ENCODE peak calls at places on chromosomes 16 and 17, in four cellular contexts. O is colonic mucosa, P is neural progenitor cell, M is GM12865. Q is an unnamed sample.

GRCh38 chr17:58666858-58667267 is 25.0 kb downstream of the TEX14 start:
- DNase-seq in O (peak), P (no peak), M (no peak), Q (no peak)

GRCh38 chr16:30065943-30066881 is 652 bp downstream of the ALDOA start:
- DNase-seq in O (peak), P (peak), M (no peak), Q (no peak)

GRCh38 chr16:81833751-81834150 is 54.7 kb downstream of the PLCG2 start:
- DNase-seq in O (no peak), P (no peak), M (no peak), Q (no peak)

GRCh38 chr17:76554131-76554530 is 14.3 kb downstream of the PRCD start:
- DNase-seq in O (no peak), P (no peak), M (no peak), Q (no peak)

GRCh38 chr17:82598256-82599011 is 49.8 kb downstream of the WDR45B start:
- DNase-seq in O (no peak), P (no peak), M (no peak), Q (no peak)

GRCh38 chr16:54930034-54930938 is at the start of gene IRX5:
- DNase-seq in O (peak), P (peak), M (peak), Q (peak)

GRCh38 chr17:49371178-49371834 is 9.3 kb upstream of the ZNF652 start:
- DNase-seq in O (no peak), P (peak), M (no peak), Q (no peak)

GRCh38 chr17:50908140-50908859 is 42.1 kb upstream of the TOB1 start:
- DNase-seq in O (no peak), P (no peak), M (no peak), Q (no peak)

GRCh38 chr16:28984619-28985135 is at the start of gene LAT:
- DNase-seq in O (peak), P (no peak), M (peak), Q (no peak)

GRCh38 chr17:80449194-80449929 is 27.0 kb downstream of the NPTX1 start:
- DNase-seq in O (no peak), P (no peak), M (no peak), Q (no peak)

GRCh38 chr17:13520899-13521572 is 80.7 kb downstream of the HS3ST3A1 start:
- DNase-seq in O (peak), P (no peak), M (peak), Q (no peak)

GRCh38 chr17:45345554-45346254 is 28.9 kb upstream of the MAP3K14 start:
- DNase-seq in O (no peak), P (no peak), M (no peak), Q (no peak)

GRCh38 chr17:60139438-60140285 is 10.1 kb upstream of the CA4 start:
- DNase-seq in O (peak), P (peak), M (peak), Q (peak)

GRCh38 chr17:82242977-82243647 is 14.3 kb downstream of the SLC16A3 start:
- DNase-seq in O (peak), P (no peak), M (no peak), Q (no peak)

GRCh38 chr17:29138991-29139682 is 41.1 kb downstream of the MYO18A start:
- DNase-seq in O (peak), P (no peak), M (peak), Q (no peak)

GRCh38 chr16:22346463-22346862 is 28.0 kb downstream of the CDR2 start:
- DNase-seq in O (no peak), P (no peak), M (no peak), Q (no peak)

GRCh38 chr16:77993111-77993571 is 29.2 kb upstream of the CLEC3A start:
- DNase-seq in O (no peak), P (peak), M (peak), Q (no peak)

GRCh38 chr17:8041249-8041928 is 2.5 kb downstream of the ALOX15B start:
- DNase-seq in O (peak), P (peak), M (peak), Q (peak)

GRCh38 chr17:35738519-35739133 is 7.2 kb downstream of the RASL10B start:
- DNase-seq in O (no peak), P (no peak), M (no peak), Q (peak)

GRCh38 chr17:16915752-16916556 is 56.0 kb downstream of the TNFRSF13B start:
- DNase-seq in O (peak), P (peak), M (peak), Q (peak)
- TF ChIP-seq CTCF in O (peak), P (peak), M (peak), Q (peak)

GRCh38 chr17:78734841-78735641 is 47.0 kb downstream of the CYTH1 start:
- DNase-seq in O (peak), P (no peak), M (peak), Q (no peak)

GRCh38 chr17:78738245-78738644 is 43.8 kb downstream of the CYTH1 start:
- DNase-seq in O (no peak), P (no peak), M (no peak), Q (no peak)

GRCh38 chr17:78737332-78737731 is 44.7 kb downstream of the CYTH1 start:
- DNase-seq in O (no peak), P (no peak), M (no peak), Q (no peak)

GRCh38 chr17:78735832-78736525 is 46.1 kb downstream of the CYTH1 start:
- DNase-seq in O (peak), P (no peak), M (peak), Q (no peak)

GRCh38 chr17:78736526-78737079 is 45.5 kb downstream of the CYTH1 start:
- DNase-seq in O (peak), P (no peak), M (peak), Q (no peak)
- TF ChIP-seq CTCF in O (no peak), P (no peak), M (peak), Q (no peak)

GRCh38 chr17:4903051-4903818 is at the start of gene CHRNE:
- DNase-seq in O (peak), P (peak), M (peak), Q (peak)
- TF ChIP-seq CTCF in O (peak), P (peak), M (peak), Q (peak)

GRCh38 chr16:49463529-49463928 is 89.9 kb downstream of the C16orf78 start:
- DNase-seq in O (peak), P (peak), M (peak), Q (peak)

GRCh38 chr16:49464093-49464492 is 90.5 kb downstream of the C16orf78 start:
- DNase-seq in O (peak), P (no peak), M (no peak), Q (no peak)

GRCh38 chr16:49466529-49466831 is 92.9 kb downstream of the C16orf78 start:
- DNase-seq in O (peak), P (no peak), M (no peak), Q (no peak)

GRCh38 chr16:49465661-49466528 is 92.3 kb downstream of the C16orf78 start:
- DNase-seq in O (peak), P (no peak), M (no peak), Q (no peak)

GRCh38 chr16:49464877-49465504 is 91.4 kb downstream of the C16orf78 start:
- DNase-seq in O (peak), P (peak), M (no peak), Q (peak)
- TF ChIP-seq CTCF in O (peak), P (peak), M (peak), Q (no peak)

DNA sequence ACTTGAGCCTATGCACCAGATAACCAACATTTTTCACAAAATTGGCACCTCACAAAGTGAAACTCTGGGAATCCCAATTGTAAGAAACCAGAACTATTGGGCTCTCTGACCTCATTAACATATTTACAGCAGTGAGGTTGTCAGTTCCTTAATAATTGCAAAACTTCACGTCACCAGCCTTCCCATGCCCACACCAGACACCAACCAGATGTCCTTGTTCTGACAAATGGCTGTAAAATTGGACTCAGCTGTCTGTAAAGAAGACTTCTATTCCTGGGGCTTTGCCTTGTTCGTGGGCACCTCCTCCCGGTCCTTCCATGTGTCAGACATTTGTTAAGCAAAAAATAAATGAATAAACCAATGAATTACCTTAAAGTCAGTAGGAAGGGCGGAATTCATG is 284.2 kb upstream of the CDH11 start:
- DNase-seq in O (no peak), P (no peak), M (no peak), Q (no peak)
- TF ChIP-seq CTCF in O (no peak), P (no peak), M (no peak), Q (no peak)